ENCODE peak calls at places on chromosomes 3 and 15, in seven cellular contexts. One of them, this sample, is unnamed.

GRCh38 chr3:60431599-60431958 is 819.7 kb downstream of the FHIT start:
- DNase-seq in epithelial cell of esophagus: peak
- DNase-seq in activated CD8-positive, alpha-beta memory T cell treated with anti-CD3 and anti-CD28 coated beads for 1 hour: no peak
- DNase-seq in colonic mucosa: no peak
- DNase-seq in ovary: no peak
- DNase-seq in amniotic stem cell: no peak
- DNase-seq in posterior vena cava: no peak
- DNase-seq in this sample: no peak

GRCh38 chr3:14343338-14344112 is 58.9 kb upstream of the SLC6A6 start:
- DNase-seq in epithelial cell of esophagus: no peak
- DNase-seq in activated CD8-positive, alpha-beta memory T cell treated with anti-CD3 and anti-CD28 coated beads for 1 hour: no peak
- DNase-seq in colonic mucosa: no peak
- DNase-seq in ovary: no peak
- DNase-seq in amniotic stem cell: no peak
- DNase-seq in posterior vena cava: no peak
- DNase-seq in this sample: no peak

GRCh38 chr3:171892457-171892856 is 49.3 kb downstream of the TMEM212 start:
- DNase-seq in epithelial cell of esophagus: no peak
- DNase-seq in activated CD8-positive, alpha-beta memory T cell treated with anti-CD3 and anti-CD28 coated beads for 1 hour: no peak
- DNase-seq in colonic mucosa: no peak
- DNase-seq in ovary: no peak
- DNase-seq in amniotic stem cell: no peak
- DNase-seq in posterior vena cava: no peak
- DNase-seq in this sample: no peak

GRCh38 chr3:124620600-124621063 is 109.6 kb upstream of the UMPS start:
- DNase-seq in epithelial cell of esophagus: peak
- DNase-seq in activated CD8-positive, alpha-beta memory T cell treated with anti-CD3 and anti-CD28 coated beads for 1 hour: no peak
- DNase-seq in colonic mucosa: peak
- DNase-seq in ovary: peak
- DNase-seq in amniotic stem cell: no peak
- DNase-seq in posterior vena cava: no peak
- DNase-seq in this sample: peak

GRCh38 chr3:168884353-168884903 is 779.1 kb downstream of the MECOM start:
- DNase-seq in epithelial cell of esophagus: peak
- DNase-seq in activated CD8-positive, alpha-beta memory T cell treated with anti-CD3 and anti-CD28 coated beads for 1 hour: no peak
- DNase-seq in colonic mucosa: peak
- DNase-seq in ovary: no peak
- DNase-seq in amniotic stem cell: peak
- DNase-seq in posterior vena cava: no peak
- DNase-seq in this sample: peak

GRCh38 chr3:50674349-50675178 is at the start of gene DOCK3:
- DNase-seq in epithelial cell of esophagus: peak
- DNase-seq in activated CD8-positive, alpha-beta memory T cell treated with anti-CD3 and anti-CD28 coated beads for 1 hour: peak
- DNase-seq in colonic mucosa: peak
- DNase-seq in ovary: peak
- DNase-seq in amniotic stem cell: no peak
- DNase-seq in posterior vena cava: peak
- DNase-seq in this sample: peak

GRCh38 chr3:81352867-81353266 is 408.6 kb downstream of the GBE1 start:
- DNase-seq in epithelial cell of esophagus: peak
- DNase-seq in activated CD8-positive, alpha-beta memory T cell treated with anti-CD3 and anti-CD28 coated beads for 1 hour: no peak
- DNase-seq in colonic mucosa: peak
- DNase-seq in ovary: no peak
- DNase-seq in amniotic stem cell: no peak
- DNase-seq in posterior vena cava: no peak
- DNase-seq in this sample: peak

GRCh38 chr3:135456182-135456790 is 509.2 kb upstream of the PPP2R3A start:
- DNase-seq in epithelial cell of esophagus: no peak
- DNase-seq in activated CD8-positive, alpha-beta memory T cell treated with anti-CD3 and anti-CD28 coated beads for 1 hour: no peak
- DNase-seq in colonic mucosa: no peak
- DNase-seq in ovary: no peak
- DNase-seq in amniotic stem cell: no peak
- DNase-seq in posterior vena cava: no peak
- DNase-seq in this sample: no peak

GRCh38 chr3:124383051-124383450 is 347.2 kb upstream of the UMPS start:
- DNase-seq in epithelial cell of esophagus: peak
- DNase-seq in activated CD8-positive, alpha-beta memory T cell treated with anti-CD3 and anti-CD28 coated beads for 1 hour: no peak
- DNase-seq in colonic mucosa: no peak
- DNase-seq in ovary: no peak
- DNase-seq in amniotic stem cell: peak
- DNase-seq in posterior vena cava: no peak
- DNase-seq in this sample: no peak

GRCh38 chr15:94970831-94971230 is 739.5 kb downstream of the MCTP2 start:
- DNase-seq in epithelial cell of esophagus: no peak
- DNase-seq in activated CD8-positive, alpha-beta memory T cell treated with anti-CD3 and anti-CD28 coated beads for 1 hour: no peak
- DNase-seq in colonic mucosa: no peak
- DNase-seq in ovary: no peak
- DNase-seq in amniotic stem cell: no peak
- DNase-seq in posterior vena cava: no peak
- DNase-seq in this sample: no peak

GRCh38 chr3:134453631-134454030 is 32.2 kb downstream of the ANAPC13 start:
- DNase-seq in epithelial cell of esophagus: no peak
- DNase-seq in activated CD8-positive, alpha-beta memory T cell treated with anti-CD3 and anti-CD28 coated beads for 1 hour: no peak
- DNase-seq in colonic mucosa: no peak
- DNase-seq in ovary: no peak
- DNase-seq in amniotic stem cell: no peak
- DNase-seq in posterior vena cava: no peak
- DNase-seq in this sample: no peak

GRCh38 chr3:8557298-8557697 is 55.7 kb downstream of the LMCD1 start:
- DNase-seq in epithelial cell of esophagus: no peak
- DNase-seq in activated CD8-positive, alpha-beta memory T cell treated with anti-CD3 and anti-CD28 coated beads for 1 hour: no peak
- DNase-seq in colonic mucosa: peak
- DNase-seq in ovary: peak
- DNase-seq in amniotic stem cell: no peak
- DNase-seq in posterior vena cava: no peak
- DNase-seq in this sample: no peak

GRCh38 chr15:100997442-100997841 is 78.3 kb downstream of the LRRK1 start:
- DNase-seq in epithelial cell of esophagus: no peak
- DNase-seq in activated CD8-positive, alpha-beta memory T cell treated with anti-CD3 and anti-CD28 coated beads for 1 hour: no peak
- DNase-seq in colonic mucosa: peak
- DNase-seq in ovary: no peak
- DNase-seq in amniotic stem cell: no peak
- DNase-seq in posterior vena cava: no peak
- DNase-seq in this sample: no peak

GRCh38 chr3:41673643-41674042 is 288.3 kb downstream of the ULK4 start:
- DNase-seq in epithelial cell of esophagus: no peak
- DNase-seq in activated CD8-positive, alpha-beta memory T cell treated with anti-CD3 and anti-CD28 coated beads for 1 hour: no peak
- DNase-seq in colonic mucosa: no peak
- DNase-seq in ovary: no peak
- DNase-seq in amniotic stem cell: no peak
- DNase-seq in posterior vena cava: no peak
- DNase-seq in this sample: peak

GRCh38 chr15:74445816-74446763 is 12.3 kb upstream of the SEMA7A start:
- DNase-seq in epithelial cell of esophagus: no peak
- DNase-seq in activated CD8-positive, alpha-beta memory T cell treated with anti-CD3 and anti-CD28 coated beads for 1 hour: no peak
- DNase-seq in colonic mucosa: no peak
- DNase-seq in ovary: no peak
- DNase-seq in amniotic stem cell: no peak
- DNase-seq in posterior vena cava: peak
- DNase-seq in this sample: no peak

GRCh38 chr3:138049157-138049919 is 39.4 kb downstream of the CLDN18 start:
- DNase-seq in epithelial cell of esophagus: no peak
- DNase-seq in activated CD8-positive, alpha-beta memory T cell treated with anti-CD3 and anti-CD28 coated beads for 1 hour: no peak
- DNase-seq in colonic mucosa: no peak
- DNase-seq in ovary: no peak
- DNase-seq in amniotic stem cell: peak
- DNase-seq in posterior vena cava: no peak
- DNase-seq in this sample: peak

GRCh38 chr3:73674280-73674679 is 49.5 kb upstream of the PDZRN3 start:
- DNase-seq in epithelial cell of esophagus: peak
- DNase-seq in activated CD8-positive, alpha-beta memory T cell treated with anti-CD3 and anti-CD28 coated beads for 1 hour: no peak
- DNase-seq in colonic mucosa: no peak
- DNase-seq in ovary: no peak
- DNase-seq in amniotic stem cell: no peak
- DNase-seq in posterior vena cava: no peak
- DNase-seq in this sample: no peak

GRCh38 chr3:63874769-63875168 is 11.1 kb downstream of the ATXN7 start:
- DNase-seq in epithelial cell of esophagus: no peak
- DNase-seq in activated CD8-positive, alpha-beta memory T cell treated with anti-CD3 and anti-CD28 coated beads for 1 hour: no peak
- DNase-seq in colonic mucosa: no peak
- DNase-seq in ovary: no peak
- DNase-seq in amniotic stem cell: no peak
- DNase-seq in posterior vena cava: no peak
- DNase-seq in this sample: no peak

GRCh38 chr3:130896101-130896500 is 2.2 kb downstream of the ATP2C1 start:
- DNase-seq in epithelial cell of esophagus: no peak
- DNase-seq in activated CD8-positive, alpha-beta memory T cell treated with anti-CD3 and anti-CD28 coated beads for 1 hour: no peak
- DNase-seq in colonic mucosa: no peak
- DNase-seq in ovary: no peak
- DNase-seq in amniotic stem cell: no peak
- DNase-seq in posterior vena cava: no peak
- DNase-seq in this sample: peak

GRCh38 chr3:43496740-43497375 is 125.0 kb downstream of the ANO10 start:
- DNase-seq in epithelial cell of esophagus: no peak
- DNase-seq in activated CD8-positive, alpha-beta memory T cell treated with anti-CD3 and anti-CD28 coated beads for 1 hour: no peak
- DNase-seq in colonic mucosa: no peak
- DNase-seq in ovary: no peak
- DNase-seq in amniotic stem cell: no peak
- DNase-seq in posterior vena cava: no peak
- DNase-seq in this sample: peak

GRCh38 chr3:120462409-120462959 is 11.7 kb upstream of the FSTL1 start:
- DNase-seq in epithelial cell of esophagus: no peak
- DNase-seq in activated CD8-positive, alpha-beta memory T cell treated with anti-CD3 and anti-CD28 coated beads for 1 hour: no peak
- DNase-seq in colonic mucosa: no peak
- DNase-seq in ovary: no peak
- DNase-seq in amniotic stem cell: no peak
- DNase-seq in posterior vena cava: no peak
- DNase-seq in this sample: no peak

GRCh38 chr3:150887031-150887430 is 18.2 kb downstream of the MINDY4B start:
- DNase-seq in epithelial cell of esophagus: peak
- DNase-seq in activated CD8-positive, alpha-beta memory T cell treated with anti-CD3 and anti-CD28 coated beads for 1 hour: no peak
- DNase-seq in colonic mucosa: no peak
- DNase-seq in ovary: no peak
- DNase-seq in amniotic stem cell: no peak
- DNase-seq in posterior vena cava: no peak
- DNase-seq in this sample: no peak

GRCh38 chr3:197339841-197340520 is 41.6 kb upstream of the DLG1 start:
- DNase-seq in epithelial cell of esophagus: peak
- DNase-seq in activated CD8-positive, alpha-beta memory T cell treated with anti-CD3 and anti-CD28 coated beads for 1 hour: no peak
- DNase-seq in colonic mucosa: peak
- DNase-seq in ovary: no peak
- DNase-seq in amniotic stem cell: no peak
- DNase-seq in posterior vena cava: peak
- DNase-seq in this sample: peak

GRCh38 chr3:155890671-155891190 is 20.3 kb downstream of the GMPS start:
- DNase-seq in epithelial cell of esophagus: peak
- DNase-seq in activated CD8-positive, alpha-beta memory T cell treated with anti-CD3 and anti-CD28 coated beads for 1 hour: no peak
- DNase-seq in colonic mucosa: no peak
- DNase-seq in ovary: no peak
- DNase-seq in amniotic stem cell: no peak
- DNase-seq in posterior vena cava: no peak
- DNase-seq in this sample: no peak

GRCh38 chr3:194130807-194131589 is 5.0 kb upstream of the HES1 start:
- DNase-seq in epithelial cell of esophagus: peak
- DNase-seq in activated CD8-positive, alpha-beta memory T cell treated with anti-CD3 and anti-CD28 coated beads for 1 hour: no peak
- DNase-seq in colonic mucosa: peak
- DNase-seq in ovary: no peak
- DNase-seq in amniotic stem cell: no peak
- DNase-seq in posterior vena cava: peak
- DNase-seq in this sample: peak